ENCODE peak calls at places on chromosomes 3 and 15, in seven cellular contexts. One of them, this sample, is unnamed.
A peak's percentile ranks its signal among the peaks of the same experiment; 100 is the strongest.

GRCh38 chr15:63046927-63047760 is 4.6 kb downstream of the TPM1 start:
- DNase-seq in neural progenitor cell: peak; percentile 50
- DNase-seq in fibroblast of the aortic adventitia: peak; percentile 63
- DNase-seq in GM12864: no peak
- DNase-seq in uterus: no peak
- DNase-seq in epithelial cell of proximal tubule: no peak
- DNase-seq in hepatocyte: no peak
- DNase-seq in this sample: no peak

GRCh38 chr15:88912500-88912921 is 668 bp downstream of the MFGE8 start:
- DNase-seq in neural progenitor cell: peak; percentile 53
- DNase-seq in fibroblast of the aortic adventitia: no peak
- DNase-seq in GM12864: no peak
- DNase-seq in uterus: no peak
- DNase-seq in epithelial cell of proximal tubule: no peak
- DNase-seq in hepatocyte: peak; percentile 57
- DNase-seq in this sample: no peak

GRCh38 chr3:44104668-44105321 is 136.9 kb upstream of the TOPAZ1 start:
- DNase-seq in neural progenitor cell: no peak
- DNase-seq in fibroblast of the aortic adventitia: peak; percentile 45
- DNase-seq in GM12864: peak; percentile 55
- DNase-seq in uterus: no peak
- DNase-seq in epithelial cell of proximal tubule: peak; percentile 72
- DNase-seq in hepatocyte: peak; percentile 84
- DNase-seq in this sample: no peak

GRCh38 chr3:146814601-146815315 is 209.6 kb upstream of the PLSCR5 start:
- DNase-seq in neural progenitor cell: no peak
- DNase-seq in fibroblast of the aortic adventitia: peak; percentile 71
- DNase-seq in GM12864: no peak
- DNase-seq in uterus: no peak
- DNase-seq in epithelial cell of proximal tubule: no peak
- DNase-seq in hepatocyte: no peak
- DNase-seq in this sample: no peak

GRCh38 chr15:56805466-56806146 is 72.3 kb upstream of the ZNF280D start:
- DNase-seq in neural progenitor cell: no peak
- DNase-seq in fibroblast of the aortic adventitia: peak; percentile 91
- DNase-seq in GM12864: no peak
- DNase-seq in uterus: peak; percentile 59
- DNase-seq in epithelial cell of proximal tubule: peak; percentile 41
- DNase-seq in hepatocyte: peak; percentile 14
- DNase-seq in this sample: no peak

GRCh38 chr3:124639406-124640237 is 90.6 kb upstream of the UMPS start:
- DNase-seq in neural progenitor cell: no peak
- DNase-seq in fibroblast of the aortic adventitia: no peak
- DNase-seq in GM12864: no peak
- DNase-seq in uterus: no peak
- DNase-seq in epithelial cell of proximal tubule: no peak
- DNase-seq in hepatocyte: peak; percentile 43
- DNase-seq in this sample: no peak

GRCh38 chr3:159775372-159775961 is 213.2 kb upstream of the IL12A start:
- DNase-seq in neural progenitor cell: peak; percentile 77
- DNase-seq in fibroblast of the aortic adventitia: peak; percentile 70
- DNase-seq in GM12864: no peak
- DNase-seq in uterus: peak; percentile 80
- DNase-seq in epithelial cell of proximal tubule: no peak
- DNase-seq in hepatocyte: no peak
- DNase-seq in this sample: peak; percentile 84

GRCh38 chr3:74054566-74054965 is 429.8 kb upstream of the PDZRN3 start:
- DNase-seq in neural progenitor cell: no peak
- DNase-seq in fibroblast of the aortic adventitia: no peak
- DNase-seq in GM12864: no peak
- DNase-seq in uterus: no peak
- DNase-seq in epithelial cell of proximal tubule: no peak
- DNase-seq in hepatocyte: no peak
- DNase-seq in this sample: no peak

GRCh38 chr3:113287111-113287817 is 75.9 kb downstream of the BOC start:
- DNase-seq in neural progenitor cell: no peak
- DNase-seq in fibroblast of the aortic adventitia: peak; percentile 78
- DNase-seq in GM12864: no peak
- DNase-seq in uterus: no peak
- DNase-seq in epithelial cell of proximal tubule: no peak
- DNase-seq in hepatocyte: no peak
- DNase-seq in this sample: no peak

GRCh38 chr3:69079269-69080159 is 651 bp downstream of the UBA3 start:
- DNase-seq in neural progenitor cell: peak; percentile 62
- DNase-seq in fibroblast of the aortic adventitia: no peak
- DNase-seq in GM12864: no peak
- DNase-seq in uterus: no peak
- DNase-seq in epithelial cell of proximal tubule: no peak
- DNase-seq in hepatocyte: peak; percentile 43
- DNase-seq in this sample: no peak

GRCh38 chr3:87694678-87695077 is 364.1 kb downstream of the CGGBP1 start:
- DNase-seq in neural progenitor cell: no peak
- DNase-seq in fibroblast of the aortic adventitia: no peak
- DNase-seq in GM12864: no peak
- DNase-seq in uterus: no peak
- DNase-seq in epithelial cell of proximal tubule: no peak
- DNase-seq in hepatocyte: no peak
- DNase-seq in this sample: no peak

GRCh38 chr3:27357665-27358258 is 11.4 kb downstream of the NEK10 start:
- DNase-seq in neural progenitor cell: peak; percentile 73
- DNase-seq in fibroblast of the aortic adventitia: peak; percentile 51
- DNase-seq in GM12864: peak; percentile 41
- DNase-seq in uterus: peak; percentile 25
- DNase-seq in epithelial cell of proximal tubule: no peak
- DNase-seq in hepatocyte: peak; percentile 72
- DNase-seq in this sample: no peak

GRCh38 chr3:124685481-124685880 is 44.8 kb upstream of the UMPS start:
- DNase-seq in neural progenitor cell: no peak
- DNase-seq in fibroblast of the aortic adventitia: no peak
- DNase-seq in GM12864: no peak
- DNase-seq in uterus: no peak
- DNase-seq in epithelial cell of proximal tubule: no peak
- DNase-seq in hepatocyte: no peak
- DNase-seq in this sample: no peak

GRCh38 chr3:70979983-70980645 is 603.4 kb downstream of the FOXP1 start:
- DNase-seq in neural progenitor cell: no peak
- DNase-seq in fibroblast of the aortic adventitia: peak; percentile 37
- DNase-seq in GM12864: no peak
- DNase-seq in uterus: no peak
- DNase-seq in epithelial cell of proximal tubule: no peak
- DNase-seq in hepatocyte: no peak
- DNase-seq in this sample: no peak

GRCh38 chr3:16828815-16829214 is 55.9 kb upstream of the PLCL2 start:
- DNase-seq in neural progenitor cell: peak; percentile 60
- DNase-seq in fibroblast of the aortic adventitia: peak; percentile 59
- DNase-seq in GM12864: peak; percentile 50
- DNase-seq in uterus: no peak
- DNase-seq in epithelial cell of proximal tubule: peak; percentile 32
- DNase-seq in hepatocyte: peak; percentile 45
- DNase-seq in this sample: no peak

GRCh38 chr3:55879901-55880331 is 392.8 kb upstream of the WNT5A start:
- DNase-seq in neural progenitor cell: no peak
- DNase-seq in fibroblast of the aortic adventitia: no peak
- DNase-seq in GM12864: no peak
- DNase-seq in uterus: no peak
- DNase-seq in epithelial cell of proximal tubule: peak; percentile 13
- DNase-seq in hepatocyte: no peak
- DNase-seq in this sample: no peak

GRCh38 chr3:158731938-158732855 is at the start of gene RARRES1:
- DNase-seq in neural progenitor cell: peak; percentile 81
- DNase-seq in fibroblast of the aortic adventitia: peak; percentile 72
- DNase-seq in GM12864: peak; percentile 3
- DNase-seq in uterus: peak; percentile 75
- DNase-seq in epithelial cell of proximal tubule: no peak
- DNase-seq in hepatocyte: peak; percentile 88
- DNase-seq in this sample: peak; percentile 71

GRCh38 chr3:165491487-165491886 is 295.3 kb upstream of the SLITRK3 start:
- DNase-seq in neural progenitor cell: no peak
- DNase-seq in fibroblast of the aortic adventitia: peak; percentile 80
- DNase-seq in GM12864: no peak
- DNase-seq in uterus: peak; percentile 32
- DNase-seq in epithelial cell of proximal tubule: no peak
- DNase-seq in hepatocyte: no peak
- DNase-seq in this sample: no peak

GRCh38 chr3:119405315-119405714 is 58.1 kb downstream of the TMEM39A start:
- DNase-seq in neural progenitor cell: no peak
- DNase-seq in fibroblast of the aortic adventitia: no peak
- DNase-seq in GM12864: no peak
- DNase-seq in uterus: no peak
- DNase-seq in epithelial cell of proximal tubule: no peak
- DNase-seq in hepatocyte: no peak
- DNase-seq in this sample: no peak

GRCh38 chr3:120203016-120203415 is 82.0 kb downstream of the GPR156 start:
- DNase-seq in neural progenitor cell: no peak
- DNase-seq in fibroblast of the aortic adventitia: peak; percentile 93
- DNase-seq in GM12864: no peak
- DNase-seq in uterus: peak; percentile 56
- DNase-seq in epithelial cell of proximal tubule: no peak
- DNase-seq in hepatocyte: peak; percentile 54
- DNase-seq in this sample: peak; percentile 67

GRCh38 chr15:25863067-25863967 is at the start of gene ATP10A:
- DNase-seq in neural progenitor cell: peak; percentile 73
- DNase-seq in fibroblast of the aortic adventitia: peak; percentile 74
- DNase-seq in GM12864: no peak
- DNase-seq in uterus: no peak
- DNase-seq in epithelial cell of proximal tubule: no peak
- DNase-seq in hepatocyte: no peak
- DNase-seq in this sample: no peak

GRCh38 chr3:195899701-195900425 is 8.5 kb downstream of the TNK2 start:
- DNase-seq in neural progenitor cell: no peak
- DNase-seq in fibroblast of the aortic adventitia: no peak
- DNase-seq in GM12864: no peak
- DNase-seq in uterus: no peak
- DNase-seq in epithelial cell of proximal tubule: no peak
- DNase-seq in hepatocyte: peak; percentile 3
- DNase-seq in this sample: no peak
- H3K4me3 ChIP-seq in neural progenitor cell: no peak overlapping the region
- H3K4me3 ChIP-seq in fibroblast of the aortic adventitia: no peak overlapping the region
- H3K4me3 ChIP-seq in GM12864: no peak overlapping the region
- H3K4me3 ChIP-seq in uterus: no peak overlapping the region
- H3K4me3 ChIP-seq in epithelial cell of proximal tubule: no peak overlapping the region
- H3K4me3 ChIP-seq in hepatocyte: no peak overlapping the region
- H3K4me3 ChIP-seq in this sample: peak overlapping the region; percentile 41

GRCh38 chr15:71114887-71115566 is at the start of gene THSD4:
- DNase-seq in neural progenitor cell: peak; percentile 93
- DNase-seq in fibroblast of the aortic adventitia: peak; percentile 77
- DNase-seq in GM12864: no peak
- DNase-seq in uterus: peak; percentile 71
- DNase-seq in epithelial cell of proximal tubule: no peak
- DNase-seq in hepatocyte: peak; percentile 84
- DNase-seq in this sample: no peak
- TF ChIP-seq CTCF in neural progenitor cell: peak; percentile 98
- TF ChIP-seq CTCF in fibroblast of the aortic adventitia: peak; percentile 98
- TF ChIP-seq CTCF in GM12864: peak; percentile 94
- TF ChIP-seq CTCF in uterus: peak; percentile 98
- TF ChIP-seq CTCF in epithelial cell of proximal tubule: peak; percentile 90
- TF ChIP-seq CTCF in hepatocyte: peak; percentile 99
- TF ChIP-seq CTCF in this sample: peak; percentile 91

GRCh38 chr15:65612949-65613348 is 2.0 kb upstream of the INTS14 start:
- DNase-seq in neural progenitor cell: no peak
- DNase-seq in fibroblast of the aortic adventitia: no peak
- DNase-seq in GM12864: no peak
- DNase-seq in uterus: no peak
- DNase-seq in epithelial cell of proximal tubule: no peak
- DNase-seq in hepatocyte: no peak
- DNase-seq in this sample: no peak
- H3K4me3 ChIP-seq in neural progenitor cell: no peak overlapping the region
- H3K4me3 ChIP-seq in fibroblast of the aortic adventitia: no peak overlapping the region
- H3K4me3 ChIP-seq in GM12864: no peak overlapping the region
- H3K4me3 ChIP-seq in uterus: no peak overlapping the region
- H3K4me3 ChIP-seq in epithelial cell of proximal tubule: no peak overlapping the region
- H3K4me3 ChIP-seq in hepatocyte: no peak overlapping the region
- H3K4me3 ChIP-seq in this sample: no peak overlapping the region

DNA sequence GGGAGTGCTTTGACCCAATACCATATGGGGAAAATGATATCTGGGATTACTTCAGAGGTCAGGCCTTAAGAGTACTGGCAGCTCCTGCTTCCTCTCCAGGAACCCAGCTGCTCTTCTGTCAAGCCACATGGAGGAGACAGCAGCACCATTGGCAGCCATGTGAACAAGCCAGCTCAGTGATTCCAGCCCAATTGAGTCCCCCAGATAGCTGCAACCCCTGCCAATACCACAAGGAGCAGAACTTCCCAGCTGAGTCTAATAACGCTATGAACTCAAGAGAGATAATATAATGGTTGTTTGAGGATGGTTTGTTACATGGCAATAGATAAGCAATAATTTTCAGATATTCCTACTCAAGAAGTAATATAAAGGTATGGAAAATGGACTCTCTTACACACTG is 126.8 kb upstream of the CPNE4 start:
- DNase-seq in neural progenitor cell: peak; percentile 29
- DNase-seq in fibroblast of the aortic adventitia: no peak
- DNase-seq in GM12864: no peak
- DNase-seq in uterus: no peak
- DNase-seq in epithelial cell of proximal tubule: no peak
- DNase-seq in hepatocyte: no peak
- DNase-seq in this sample: no peak
- TF ChIP-seq CTCF in neural progenitor cell: peak; percentile 25
- TF ChIP-seq CTCF in fibroblast of the aortic adventitia: no peak
- TF ChIP-seq CTCF in GM12864: no peak
- TF ChIP-seq CTCF in uterus: no peak
- TF ChIP-seq CTCF in epithelial cell of proximal tubule: no peak
- TF ChIP-seq CTCF in hepatocyte: no peak
- TF ChIP-seq CTCF in this sample: no peak

GRCh38 chr15:52261498-52262242 is 33.9 kb downstream of the MYO5C start:
- DNase-seq in neural progenitor cell: peak; percentile 89
- DNase-seq in fibroblast of the aortic adventitia: peak; percentile 67
- DNase-seq in GM12864: peak; percentile 90
- DNase-seq in uterus: peak; percentile 73
- DNase-seq in epithelial cell of proximal tubule: no peak
- DNase-seq in hepatocyte: peak; percentile 58
- DNase-seq in this sample: peak; percentile 71
- H3K4me3 ChIP-seq in neural progenitor cell: no peak overlapping the region
- H3K4me3 ChIP-seq in fibroblast of the aortic adventitia: no peak overlapping the region
- H3K4me3 ChIP-seq in GM12864: no peak overlapping the region
- H3K4me3 ChIP-seq in uterus: no peak overlapping the region
- H3K4me3 ChIP-seq in epithelial cell of proximal tubule: no peak overlapping the region
- H3K4me3 ChIP-seq in hepatocyte: no peak overlapping the region
- H3K4me3 ChIP-seq in this sample: no peak overlapping the region

GRCh38 chr3:31945738-31946052 is 35.4 kb downstream of the OSBPL10 start:
- DNase-seq in neural progenitor cell: no peak
- DNase-seq in fibroblast of the aortic adventitia: peak; percentile 64
- DNase-seq in GM12864: no peak
- DNase-seq in uterus: no peak
- DNase-seq in epithelial cell of proximal tubule: no peak
- DNase-seq in hepatocyte: no peak
- DNase-seq in this sample: no peak
- TF ChIP-seq CTCF in neural progenitor cell: no peak
- TF ChIP-seq CTCF in fibroblast of the aortic adventitia: no peak
- TF ChIP-seq CTCF in GM12864: no peak
- TF ChIP-seq CTCF in uterus: no peak
- TF ChIP-seq CTCF in epithelial cell of proximal tubule: no peak
- TF ChIP-seq CTCF in hepatocyte: no peak
- TF ChIP-seq CTCF in this sample: no peak

This sample was measured in dorsolateral prefrontal cortex.